ENCODE peak calls at places on chromosomes 2 and 18, in six cellular contexts. V, G, Z, A, O and C are unnamed samples.

GRCh38 chr2:204680576-204680975 is 135.3 kb downstream of the PARD3B start:
- DNase-seq in V (peak), G (no peak), Z (no peak), A (no peak), O (peak), C (peak)

GRCh38 chr2:43898134-43898957 is 59.6 kb downstream of the ABCG8 start:
- DNase-seq in V (peak), G (peak), Z (no peak), A (no peak), O (no peak), C (no peak)

GRCh38 chr2:145743016-145743415 is 1223.1 kb upstream of the ZEB2 start:
- DNase-seq in V (no peak), G (no peak), Z (no peak), A (no peak), O (no peak), C (peak)

GRCh38 chr2:98959759-98960507 is 23.9 kb upstream of the CRACDL start:
- DNase-seq in V (no peak), G (peak), Z (no peak), A (no peak), O (no peak), C (no peak)

GRCh38 chr2:127651987-127652550 is 6.1 kb downstream of the GPR17 start:
- DNase-seq in V (no peak), G (peak), Z (peak), A (no peak), O (peak), C (peak)

GRCh38 chr18:47283476-47283875 is 32.0 kb upstream of the SKOR2 start:
- DNase-seq in V (peak), G (peak), Z (no peak), A (no peak), O (peak), C (peak)

GRCh38 chr2:241870611-241871537 is 1.3 kb downstream of the RTP5 start:
- DNase-seq in V (no peak), G (peak), Z (peak), A (no peak), O (no peak), C (no peak)

GRCh38 chr2:103898561-103898960 is 955.4 kb upstream of the POU3F3 start:
- DNase-seq in V (no peak), G (no peak), Z (no peak), A (no peak), O (no peak), C (no peak)

GRCh38 chr2:8605350-8606065 is 76.3 kb upstream of the ID2 start:
- DNase-seq in V (peak), G (no peak), Z (no peak), A (no peak), O (no peak), C (no peak)

GRCh38 chr2:236625156-236625690 is 55.6 kb downstream of the ACKR3 start:
- DNase-seq in V (no peak), G (no peak), Z (no peak), A (no peak), O (no peak), C (no peak)

GRCh38 chr18:9941660-9942059 is 27.8 kb downstream of the VAPA start:
- DNase-seq in V (no peak), G (no peak), Z (no peak), A (no peak), O (no peak), C (no peak)

GRCh38 chr2:96536445-96537065 is at the start of gene ARID5A:
- DNase-seq in V (peak), G (peak), Z (peak), A (peak), O (peak), C (peak)

GRCh38 chr2:64649626-64650025 is 4.1 kb downstream of the SERTAD2 start:
- DNase-seq in V (no peak), G (no peak), Z (peak), A (peak), O (no peak), C (no peak)

GRCh38 chr18:32918692-32919250 is 145.9 kb upstream of the KLHL14 start:
- DNase-seq in V (no peak), G (no peak), Z (no peak), A (no peak), O (no peak), C (no peak)

GRCh38 chr2:239283288-239283945 is 117.4 kb downstream of the HDAC4 start:
- DNase-seq in V (no peak), G (no peak), Z (no peak), A (peak), O (no peak), C (no peak)

GRCh38 chr18:23115683-23116096 is 19.6 kb upstream of the CABLES1 start:
- DNase-seq in V (peak), G (no peak), Z (no peak), A (no peak), O (peak), C (peak)

GRCh38 chr2:174711206-174711605 is 53.1 kb downstream of the CHRNA1 start:
- DNase-seq in V (no peak), G (peak), Z (no peak), A (no peak), O (peak), C (peak)

GRCh38 chr2:9483107-9483506 is 8.8 kb downstream of the IAH1 start:
- DNase-seq in V (no peak), G (no peak), Z (no peak), A (no peak), O (no peak), C (no peak)

DNA sequence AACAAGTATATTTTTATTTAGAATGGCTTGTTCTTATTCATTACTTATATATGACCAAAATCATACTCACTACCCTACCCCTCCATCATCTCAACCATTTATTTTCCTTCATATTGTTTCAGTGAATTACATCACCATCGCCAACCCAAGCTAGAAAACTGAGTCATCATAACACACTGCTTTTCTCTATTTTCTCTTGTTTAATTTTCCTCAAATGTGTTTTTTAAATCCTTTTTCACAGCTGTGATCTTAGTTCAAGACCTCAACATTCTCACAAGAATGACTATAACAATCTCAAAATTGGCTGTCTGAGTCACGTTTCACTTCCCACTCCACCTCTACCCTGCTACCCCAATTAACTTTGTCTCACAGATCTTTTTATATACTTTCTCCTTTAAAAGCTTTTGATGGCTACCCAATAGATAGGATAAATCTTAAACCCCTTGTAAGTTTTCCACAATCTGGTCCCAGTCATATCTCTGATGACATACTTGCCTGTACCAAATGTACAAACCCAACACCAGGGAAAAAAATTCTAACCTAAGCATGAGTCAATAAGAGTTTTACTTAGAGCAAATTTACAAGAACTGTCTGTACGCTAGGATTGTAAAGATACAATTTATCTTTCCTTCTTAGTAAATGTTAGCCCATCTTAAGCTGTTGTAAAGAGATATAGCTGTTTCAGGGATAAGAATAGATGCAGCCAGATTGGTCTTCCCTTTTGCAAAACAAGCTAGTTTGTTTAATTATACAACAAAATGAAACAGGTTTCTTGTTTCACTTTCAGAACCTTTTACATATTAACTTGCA is 635.1 kb upstream of the SLC39A10 start:
- DNase-seq in V (no peak), G (no peak), Z (no peak), A (no peak), O (no peak), C (no peak)
- H3K4me3 ChIP-seq in V (no peak), G (no peak), Z (no peak), A (no peak), O (no peak), C (no peak)

GRCh38 chr2:51335072-51336058 is 303.4 kb upstream of the NRXN1 start:
- DNase-seq in V (no peak), G (no peak), Z (no peak), A (no peak), O (no peak), C (no peak)
- TF ChIP-seq CTCF in V (peak), G (no peak), Z (no peak), A (no peak), O (no peak), C (no peak)

DNA sequence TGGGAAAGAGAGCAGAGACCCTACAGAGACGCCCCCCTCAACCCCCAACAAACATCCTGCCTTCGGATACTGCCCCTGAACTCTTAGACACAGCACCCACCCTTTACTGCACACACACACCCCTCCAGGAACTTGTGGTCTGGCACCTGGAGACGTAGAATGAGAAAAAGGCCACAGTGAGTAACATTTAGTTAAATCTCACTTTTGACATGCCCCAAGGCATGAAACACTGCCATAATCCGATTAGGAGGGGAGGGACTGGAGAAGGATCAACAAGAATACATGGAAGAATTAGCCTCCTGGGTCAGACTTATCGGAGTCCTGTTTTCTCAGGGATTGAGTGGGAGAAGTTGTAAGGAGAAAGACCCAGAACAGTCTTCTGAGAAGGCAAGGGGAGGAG is 4.1 kb downstream of the CDK5R2 start:
- DNase-seq in V (no peak), G (no peak), Z (no peak), A (no peak), O (peak), C (peak)
- H3K4me3 ChIP-seq in V (no peak), G (no peak), Z (no peak), A (no peak), O (no peak), C (peak)

GRCh38 chr2:30689496-30690125 is 117.6 kb downstream of the CAPN13 start:
- DNase-seq in V (no peak), G (no peak), Z (no peak), A (peak), O (no peak), C (no peak)

GRCh38 chr2:30690126-30690561 is 117.1 kb downstream of the CAPN13 start:
- DNase-seq in V (no peak), G (no peak), Z (no peak), A (peak), O (no peak), C (no peak)

GRCh38 chr2:30691948-30692828 is 115.1 kb downstream of the CAPN13 start:
- DNase-seq in V (peak), G (no peak), Z (no peak), A (peak), O (peak), C (peak)

GRCh38 chr2:30692829-30693265 is 114.4 kb downstream of the CAPN13 start:
- DNase-seq in V (no peak), G (no peak), Z (no peak), A (peak), O (no peak), C (no peak)

GRCh38 chr2:30691091-30691947 is 115.9 kb downstream of the CAPN13 start:
- DNase-seq in V (no peak), G (no peak), Z (no peak), A (peak), O (no peak), C (no peak)
- TF ChIP-seq CTCF in V (no peak), G (no peak), Z (no peak), A (no peak), O (no peak), C (no peak)

GRCh38 chr2:152089238-152089637 is 9.6 kb downstream of the CACNB4 start:
- DNase-seq in V (no peak), G (no peak), Z (no peak), A (no peak), O (peak), C (no peak)
- H3K4me3 ChIP-seq in V (no peak), G (no peak), Z (no peak), A (no peak), O (no peak), C (no peak)

GRCh38 chr18:54679318-54680149 is 88.5 kb downstream of the DYNAP start:
- DNase-seq in V (peak), G (peak), Z (no peak), A (no peak), O (peak), C (peak)
- TF ChIP-seq CTCF in V (peak), G (peak), Z (peak), A (no peak), O (peak), C (peak)

GRCh38 chr18:77106331-77106730 is 26.3 kb downstream of the MBP start:
- DNase-seq in V (no peak), G (no peak), Z (peak), A (peak), O (peak), C (peak)
- H3K4me3 ChIP-seq in V (no peak), G (no peak), Z (no peak), A (no peak), O (no peak), C (no peak)

DNA sequence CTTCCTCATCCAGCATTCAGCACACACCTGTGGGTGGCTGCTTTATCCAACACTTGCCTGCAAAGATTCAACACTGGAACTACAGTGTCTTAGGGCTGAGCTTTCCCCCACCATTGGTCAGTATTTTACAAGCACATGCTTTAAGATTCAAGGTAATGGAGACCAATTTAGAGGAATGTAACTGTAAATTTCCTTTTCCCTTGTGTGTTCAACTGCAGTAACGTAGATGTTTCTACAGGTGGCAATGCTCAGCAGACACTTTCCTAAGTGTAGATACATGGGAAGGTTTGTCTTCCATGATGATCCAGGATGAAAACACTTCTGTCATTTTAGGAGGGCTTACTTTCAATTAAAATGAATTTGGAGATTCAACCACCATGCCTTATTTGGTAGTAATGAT is 143.6 kb upstream of the PXDN start:
- DNase-seq in V (peak), G (no peak), Z (no peak), A (no peak), O (peak), C (peak)
- TF ChIP-seq CTCF in V (peak), G (peak), Z (peak), A (no peak), O (peak), C (peak)

GRCh38 chr2:12514631-12515437 is 201.9 kb upstream of the TRIB2 start:
- DNase-seq in V (peak), G (peak), Z (no peak), A (no peak), O (no peak), C (no peak)
- H3K4me3 ChIP-seq in V (no peak), G (no peak), Z (no peak), A (no peak), O (no peak), C (no peak)